ENCODE peak calls at places on chromosomes 12 and 14, in five cellular contexts. J, B, Z, R and Y are unnamed samples.

GRCh38 chr12:28374556-28374955 is 184.3 kb downstream of the CCDC91 start:
- DNase-seq in B (no peak), R (no peak), J (no peak), Z (no peak), Y (no peak)

GRCh38 chr14:103734081-103734888 is 18.7 kb downstream of the ZFYVE21 start:
- DNase-seq in J (no peak), R (no peak), Z (peak; percentile 56), B (no peak), Y (no peak)

GRCh38 chr12:102440109-102440405 is 40.3 kb downstream of the IGF1 start:
- DNase-seq in R (no peak), J (no peak), B (no peak), Z (no peak), Y (peak; percentile 31)

GRCh38 chr12:64120568-64120967 is 101.5 kb downstream of the KICS2 start:
- DNase-seq in J (no peak), R (no peak), B (no peak), Z (no peak), Y (no peak)

GRCh38 chr14:43647302-43647701 is 859.8 kb downstream of the FSCB start:
- DNase-seq in Z (no peak), J (no peak), R (no peak), B (no peak), Y (peak; percentile 35)

GRCh38 chr12:120902846-120903381 is 1.2 kb downstream of the SPPL3 start:
- DNase-seq in B (no peak), Z (no peak), R (no peak), J (no peak), Y (no peak)

GRCh38 chr12:21906919-21907642 is 34.1 kb downstream of the ABCC9 start:
- DNase-seq in J (no peak), R (no peak), Z (no peak), B (no peak), Y (no peak)

GRCh38 chr12:21416611-21417121 is 20.8 kb upstream of the PYROXD1 start:
- DNase-seq in R (no peak), B (no peak), Z (no peak), J (no peak), Y (no peak)

GRCh38 chr12:95204141-95204866 is 13.0 kb downstream of the FGD6 start:
- DNase-seq in B (no peak), Z (no peak), J (peak; percentile 37), R (peak; percentile 52), Y (no peak)

GRCh38 chr12:128008341-128008740 is 258.6 kb upstream of the TMEM132C start:
- DNase-seq in J (no peak), B (no peak), R (no peak), Z (no peak), Y (no peak)

GRCh38 chr12:51886021-51886710 is 1.7 kb upstream of the ANKRD33 start:
- DNase-seq in Z (peak; percentile 64), R (peak; percentile 63), J (peak; percentile 88), B (no peak), Y (peak; percentile 56)

GRCh38 chr14:104821971-104822608 is 21.2 kb downstream of the ZBTB42 start:
- DNase-seq in J (peak; percentile 12), B (no peak), R (peak; percentile 12), Z (peak; percentile 61), Y (no peak)

GRCh38 chr14:87966816-87967215 is 26.2 kb downstream of the GALC start:
- DNase-seq in Z (no peak), B (no peak), J (no peak), R (no peak), Y (no peak)

GRCh38 chr14:104792101-104792884 is 3.3 kb downstream of the AKT1 start:
- DNase-seq in R (peak; percentile 85), Z (peak; percentile 92), J (no peak), B (no peak), Y (no peak)

GRCh38 chr12:99984271-99985128 is at the start of gene ANKS1B:
- DNase-seq in B (peak; percentile 89), J (peak; percentile 23), R (peak; percentile 56), Z (peak; percentile 83), Y (peak; percentile 59)

GRCh38 chr12:42144424-42145196 is at the start of gene GXYLT1:
- DNase-seq in J (peak; percentile 85), Z (peak; percentile 98), R (peak; percentile 94), B (peak; percentile 97), Y (peak; percentile 93)

GRCh38 chr12:122951979-122952892 is 14.0 kb downstream of the ABCB9 start:
- DNase-seq in B (peak; percentile 36), J (peak; percentile 65), Z (peak; percentile 83), R (peak; percentile 68), Y (peak; percentile 72)

GRCh38 chr12:113214938-113215400 is 6.3 kb upstream of the TPCN1 start:
- DNase-seq in Z (peak; percentile 69), R (peak; percentile 41), J (peak; percentile 82), B (peak; percentile 45), Y (no peak)

GRCh38 chr12:7612851-7613250 is 52.9 kb downstream of the APOBEC1 start:
- DNase-seq in B (no peak), J (no peak), R (no peak), Z (no peak), Y (no peak)

GRCh38 chr12:5718680-5719079 is 226.4 kb downstream of the ANO2 start:
- DNase-seq in R (no peak), B (no peak), Z (no peak), J (peak; percentile 19), Y (no peak)

GRCh38 chr14:92254786-92255185 is 68.2 kb upstream of the SLC24A4 start:
- DNase-seq in Z (peak; percentile 74), J (no peak), B (no peak), R (no peak), Y (no peak)

GRCh38 chr12:67193705-67194104 is 75.5 kb upstream of the CAND1 start:
- DNase-seq in J (no peak), B (no peak), R (no peak), Z (no peak), Y (peak; percentile 33)

GRCh38 chr14:73239463-73240241 is 2.3 kb downstream of the PAPLN start:
- DNase-seq in Z (no peak), R (no peak), B (peak; percentile 74), J (peak; percentile 70), Y (no peak)

GRCh38 chr12:119683413-119683812 is 15.5 kb downstream of the PRKAB1 start:
- DNase-seq in Z (no peak), J (no peak), R (no peak), B (no peak), Y (no peak)

GRCh38 chr14:91375748-91376452 is 41.7 kb downstream of the CCDC88C start:
- DNase-seq in J (no peak), R (no peak), Z (no peak), B (no peak), Y (no peak)

GRCh38 chr12:46147144-46147543 is 121.7 kb downstream of the SLC38A1 start:
- DNase-seq in B (no peak), R (no peak), J (no peak), Z (no peak), Y (no peak)

GRCh38 chr12:24408305-24408704 is 458.8 kb upstream of the SOX5 start:
- DNase-seq in Z (no peak), J (no peak), B (no peak), R (no peak), Y (no peak)

GRCh38 chr12:59763835-59764234 is 168.0 kb downstream of the SLC16A7 start:
- DNase-seq in R (no peak), Z (no peak), J (no peak), B (no peak), Y (no peak)
- H3K27ac ChIP-seq in R (no peak overlapping the region), Z (no peak overlapping the region), J (no peak overlapping the region), B (no peak overlapping the region), Y (no peak overlapping the region)

GRCh38 chr14:106518054-106518943 is 991.9 kb downstream of the TMEM121 start:
- DNase-seq in J (no peak), B (peak; percentile 11), Z (peak; percentile 77), R (peak; percentile 20), Y (peak; percentile 71)
- TF ChIP-seq CTCF in J (no peak), B (peak; percentile 49), Z (peak; percentile 33), R (no peak), Y (peak; percentile 70)

DNA sequence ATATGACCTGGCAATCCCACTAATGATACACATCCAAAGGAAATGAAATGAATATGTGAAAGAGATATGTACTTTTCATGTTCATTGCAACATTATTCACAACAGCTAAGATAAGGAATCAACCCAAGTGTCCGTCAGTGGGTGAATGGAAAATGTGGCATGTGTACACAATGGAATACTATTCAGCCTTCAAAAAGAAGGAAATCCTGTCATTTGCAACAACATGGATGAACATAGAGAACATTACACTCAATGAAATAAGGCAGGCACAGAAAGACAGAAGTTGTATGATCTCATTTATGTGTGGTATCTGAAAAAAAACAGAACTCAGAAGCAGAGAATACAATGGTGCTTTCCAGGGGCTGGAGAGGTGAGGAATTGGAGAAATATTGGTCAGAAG is 54.0 kb downstream of the TAOK3 start:
- DNase-seq in B (no peak), R (no peak), J (no peak), Z (no peak), Y (no peak)
- H3K4me1 ChIP-seq in B (peaks cover 19% of the 10 kb centered on the region), R (no peaks in the 10 kb centered on the region), J (no peaks in the 10 kb centered on the region), Z (no peaks in the 10 kb centered on the region), Y (peaks cover 48% of the 10 kb centered on the region)

DNA sequence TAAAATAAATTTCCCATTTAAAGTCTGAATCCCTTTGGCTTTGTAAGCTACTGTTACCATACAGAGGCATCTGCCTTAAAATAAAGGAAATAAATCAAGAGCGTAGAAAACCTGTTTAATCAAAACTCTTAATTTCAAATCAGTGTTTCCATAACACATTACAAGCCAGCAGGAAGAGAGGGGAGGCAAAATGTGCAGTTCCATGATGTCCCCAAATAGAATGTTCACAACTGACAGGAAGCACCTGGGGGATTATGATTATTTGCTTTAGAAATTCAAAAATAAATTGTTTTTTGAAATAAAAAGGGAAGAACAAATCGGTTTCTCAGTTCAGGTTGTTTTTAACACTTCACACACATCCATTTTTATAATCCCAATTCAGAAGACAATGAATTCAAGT is 21.4 kb downstream of the SOCS2 start:
- DNase-seq in R (no peak), B (no peak), Z (no peak), J (no peak), Y (no peak)
- H3K27ac ChIP-seq in R (no peak overlapping the region), B (no peak overlapping the region), Z (peak overlapping the region; percentile 87), J (peak overlapping the region; percentile 92), Y (no peak overlapping the region)

GRCh38 chr12:53499261-53500118 is at the start of gene MAP3K12:
- DNase-seq in J (peak; percentile 79), B (peak; percentile 79), Z (peak; percentile 83), R (peak; percentile 62), Y (peak; percentile 66)
- TF ChIP-seq CTCF in J (no peak), B (no peak), Z (no peak), R (no peak), Y (no peak)

GRCh38 chr12:1590083-1590979 is 4.0 kb downstream of the FBXL14 start:
- DNase-seq in B (no peak), J (no peak), Z (no peak), R (no peak), Y (no peak)

GRCh38 chr12:1591543-1591942 is 2.8 kb downstream of the FBXL14 start:
- DNase-seq in R (no peak), B (peak; percentile 54), J (no peak), Z (no peak), Y (no peak)

GRCh38 chr12:1587927-1588573 is 6.3 kb downstream of the FBXL14 start:
- DNase-seq in J (no peak), B (no peak), Z (no peak), R (no peak), Y (no peak)

GRCh38 chr12:1591029-1591428 is 3.4 kb downstream of the FBXL14 start:
- DNase-seq in J (no peak), Z (no peak), B (no peak), R (no peak), Y (no peak)

DNA sequence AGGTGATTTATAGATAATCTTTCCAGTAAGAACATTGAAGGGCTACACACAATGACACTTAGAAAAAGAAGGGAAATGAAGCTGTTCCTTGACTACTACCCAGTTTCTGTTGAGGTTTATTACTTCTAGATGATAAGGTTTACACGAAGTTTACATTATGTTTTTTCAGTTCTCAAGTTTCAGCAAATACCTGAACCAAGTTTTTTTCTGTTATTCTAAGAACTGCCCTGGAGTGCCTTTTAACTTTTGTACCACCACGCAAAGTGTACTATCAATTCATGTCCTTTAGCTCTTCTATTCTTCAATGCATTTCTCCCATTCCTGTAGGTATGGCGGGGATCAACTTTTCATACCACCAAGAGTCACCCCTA is 5.8 kb downstream of the FBXL14 start:
- DNase-seq in B (no peak), J (no peak), R (no peak), Z (no peak), Y (no peak)
- H3K4me1 ChIP-seq in B (peaks cover 31% of the 10 kb centered on the region), J (peaks cover 6% of the 10 kb centered on the region), R (peaks cover 29% of the 10 kb centered on the region), Z (peaks cover 38% of the 10 kb centered on the region), Y (peaks cover 26% of the 10 kb centered on the region)